ENCODE peak calls at places on chromosomes 2 and 18, in six cellular contexts. L, S, E, X, T and W are unnamed samples.

GRCh38 chr18:44241041-44241440 is 439.6 kb upstream of the SETBP1 start:
- DNase-seq in L (no peak), S (no peak), E (no peak), X (no peak), T (no peak), W (no peak)

GRCh38 chr2:15159751-15160177 is 401.4 kb downstream of the NBAS start:
- DNase-seq in L (peak), S (no peak), E (peak), X (peak), T (no peak), W (peak)

GRCh38 chr2:19929226-19929625 is 27.4 kb upstream of the TTC32 start:
- DNase-seq in L (no peak), S (no peak), E (no peak), X (no peak), T (no peak), W (no peak)

GRCh38 chr2:145931836-145932352 is 1412.0 kb upstream of the ZEB2 start:
- DNase-seq in L (no peak), S (no peak), E (no peak), X (no peak), T (no peak), W (no peak)

GRCh38 chr2:69375494-69376353 is 11.3 kb downstream of the GFPT1 start:
- DNase-seq in L (no peak), S (no peak), E (peak), X (peak), T (no peak), W (peak)

GRCh38 chr2:71347517-71347916 is 15.9 kb downstream of the ZNF638 start:
- DNase-seq in L (peak), S (no peak), E (no peak), X (no peak), T (no peak), W (no peak)

GRCh38 chr18:23237524-23238151 is 102.4 kb downstream of the CABLES1 start:
- DNase-seq in L (peak), S (no peak), E (no peak), X (no peak), T (peak), W (no peak)

GRCh38 chr2:124161542-124161941 is 136.5 kb downstream of the CNTNAP5 start:
- DNase-seq in L (no peak), S (no peak), E (no peak), X (no peak), T (no peak), W (no peak)

GRCh38 chr2:182435754-182436153 is 8.9 kb upstream of the PDE1A start:
- DNase-seq in L (peak), S (no peak), E (no peak), X (peak), T (no peak), W (no peak)

GRCh38 chr2:232587527-232587926 is 37.0 kb downstream of the EIF4E2 start:
- DNase-seq in L (no peak), S (no peak), E (no peak), X (no peak), T (no peak), W (no peak)

GRCh38 chr2:9739508-9739907 is 103.8 kb upstream of the TAF1B start:
- DNase-seq in L (no peak), S (no peak), E (no peak), X (no peak), T (peak), W (no peak)

GRCh38 chr2:166090900-166091299 is 36.9 kb downstream of the SCN1A start:
- DNase-seq in L (peak), S (no peak), E (no peak), X (no peak), T (no peak), W (peak)